ENCODE peak calls at places on chromosome 5, in nine cellular contexts. E, H, S, F, M, A, W, K and Z are unnamed samples.
A peak's percentile ranks its signal among the peaks of the same experiment; 100 is the strongest.

GRCh38 chr5:102670224-102670836 is 84.8 kb upstream of the PAM start:
- DNase-seq in S (no peak), M (no peak), W (no peak), K (peak; percentile 6), A (no peak), E (peak; percentile 71), H (no peak), F (no peak), Z (no peak)

GRCh38 chr5:78543292-78543691 is 105.3 kb downstream of the LHFPL2 start:
- DNase-seq in S (no peak), K (no peak), F (no peak), W (no peak), A (no peak), H (no peak), M (no peak), E (no peak), Z (no peak)

GRCh38 chr5:42720242-42720641 is 36.4 kb upstream of the CCDC152 start:
- DNase-seq in W (no peak), M (no peak), E (no peak), K (no peak), H (no peak), S (no peak), A (no peak), F (no peak), Z (no peak)

GRCh38 chr5:78597068-78597857 is 51.3 kb downstream of the LHFPL2 start:
- DNase-seq in M (no peak), A (no peak), S (peak; percentile 97), H (no peak), F (no peak), W (no peak), E (no peak), K (no peak), Z (no peak)

GRCh38 chr5:141369994-141370848 is at the start of gene PCDHGB3:
- DNase-seq in M (no peak), H (no peak), W (no peak), S (peak; percentile 74), K (no peak), E (peak; percentile 95), F (no peak), A (peak; percentile 36), Z (no peak)

GRCh38 chr5:108003178-108003577 is 332.4 kb upstream of the EFNA5 start:
- DNase-seq in A (no peak), M (no peak), H (no peak), E (no peak), S (peak; percentile 61), K (no peak), F (no peak), W (no peak), Z (no peak)

GRCh38 chr5:149256451-149256850 is 15.2 kb upstream of the AFAP1L1 start:
- DNase-seq in F (no peak), E (no peak), S (peak; percentile 61), A (no peak), W (no peak), M (no peak), K (no peak), H (no peak), Z (no peak)

GRCh38 chr5:58794875-58795274 is 212.0 kb downstream of the RAB3C start:
- DNase-seq in W (no peak), E (no peak), K (no peak), S (no peak), A (no peak), F (no peak), H (no peak), M (no peak), Z (no peak)

GRCh38 chr5:83025690-83026472 is 51.3 kb downstream of the TMEM167A start:
- DNase-seq in W (no peak), F (no peak), H (no peak), E (no peak), A (no peak), M (no peak), S (peak; percentile 12), K (no peak), Z (no peak)

GRCh38 chr5:132224721-132225120 is 2.9 kb downstream of the P4HA2 start:
- DNase-seq in M (peak; percentile 69), K (peak; percentile 2), F (no peak), S (peak; percentile 48), E (no peak), W (no peak), A (no peak), H (no peak), Z (no peak)

GRCh38 chr5:132226516-132227234 is 978 bp downstream of the P4HA2 start:
- DNase-seq in F (no peak), M (peak; percentile 45), K (peak; percentile 25), A (no peak), W (no peak), S (peak; percentile 25), E (no peak), H (no peak), Z (peak; percentile 25)

GRCh38 chr5:132223861-132224260 is 3.8 kb downstream of the P4HA2 start:
- DNase-seq in K (no peak), A (no peak), E (no peak), S (no peak), M (no peak), W (no peak), H (no peak), F (no peak), Z (no peak)

GRCh38 chr5:132227235-132227484 is 493 bp downstream of the P4HA2 start:
- DNase-seq in M (no peak), F (no peak), E (no peak), W (no peak), H (no peak), S (no peak), A (no peak), K (no peak), Z (no peak)

DNA sequence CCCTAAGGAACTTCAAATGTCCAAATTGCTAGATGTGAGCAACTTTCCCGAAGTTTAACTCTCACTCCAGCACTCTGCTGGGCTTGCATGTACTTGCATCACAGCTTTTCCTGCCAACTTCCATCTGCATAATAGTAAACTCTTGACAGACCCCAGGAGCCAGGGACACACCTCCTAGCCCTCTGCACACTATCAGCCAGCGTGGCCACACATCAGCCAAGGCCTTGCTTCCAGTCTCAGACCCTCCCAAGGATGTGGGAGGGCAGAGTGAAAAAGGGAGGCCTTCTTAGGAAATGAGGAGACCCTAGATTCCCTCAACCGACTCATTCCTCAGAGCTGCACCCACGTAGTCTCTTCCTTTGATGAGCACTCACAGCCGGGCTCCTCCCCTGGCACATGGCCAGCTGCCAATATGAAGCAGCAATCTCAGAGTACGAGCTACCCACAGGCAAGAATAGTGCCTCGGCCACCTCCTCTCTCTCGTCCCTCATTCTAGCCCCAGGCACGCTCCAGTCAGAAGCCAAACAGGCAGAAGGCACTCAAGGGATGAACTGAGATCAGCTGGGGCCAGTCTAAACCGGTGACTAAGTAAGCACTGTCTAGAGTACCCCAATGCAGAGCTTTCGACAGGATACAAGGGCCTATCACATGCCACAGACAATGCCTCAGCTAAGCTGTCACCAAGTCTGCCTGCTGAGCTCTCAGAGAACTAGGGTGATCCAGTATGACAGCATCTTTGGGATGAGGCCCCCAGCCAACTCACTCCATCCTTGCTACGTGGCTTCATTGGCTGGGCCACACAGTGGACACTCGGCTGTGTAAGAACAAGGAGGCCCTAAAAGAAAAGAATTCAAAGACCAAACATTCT is 2.3 kb downstream of the P4HA2 start:
- DNase-seq in W (no peak), S (peak; percentile 79), E (no peak), M (peak; percentile 54), A (peak; percentile 32), H (no peak), F (peak; percentile 66), K (peak; percentile 47), Z (peak; percentile 60)
- H3K27ac ChIP-seq in W (no peak overlapping the region), S (peak overlapping the region; percentile 54), E (no peak overlapping the region), M (peak overlapping the region; percentile 28), A (no peak overlapping the region), H (no peak overlapping the region), F (peak overlapping the region; percentile 73), K (peak overlapping the region; percentile 93), Z (peak overlapping the region; percentile 16)

DNA sequence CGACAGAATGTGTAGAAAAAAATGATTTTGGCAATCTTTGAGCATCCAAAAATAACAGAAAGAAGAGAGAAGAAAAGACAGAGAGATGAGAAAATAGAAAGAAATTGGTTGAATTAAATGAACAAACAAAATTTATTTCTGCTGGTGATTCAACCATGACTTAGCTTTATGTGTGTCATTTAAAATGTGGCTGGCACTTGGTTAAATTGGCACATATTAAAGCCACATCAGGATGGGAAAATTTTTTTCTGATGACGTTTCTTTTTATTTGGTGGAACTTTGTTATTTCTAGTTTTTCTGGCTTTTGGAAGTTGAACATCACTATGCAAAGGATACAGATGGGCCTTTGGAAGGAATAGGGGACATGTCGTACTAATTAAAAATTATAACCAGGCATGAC is 35.7 kb upstream of the NREP start:
- DNase-seq in W (no peak), K (no peak), S (peak; percentile 29), H (no peak), F (no peak), A (no peak), E (no peak), M (no peak), Z (no peak)
- H3K27ac ChIP-seq in W (no peak overlapping the region), K (no peak overlapping the region), S (no peak overlapping the region), H (no peak overlapping the region), F (no peak overlapping the region), A (no peak overlapping the region), E (no peak overlapping the region), M (no peak overlapping the region), Z (no peak overlapping the region)

GRCh38 chr5:55620009-55620770 is 85.4 kb upstream of the PLPP1 start:
- DNase-seq in A (no peak), W (no peak), F (no peak), H (no peak), E (no peak), K (no peak), M (no peak), S (no peak), Z (no peak)

GRCh38 chr5:55623789-55624188 is 88.3 kb downstream of the SLC38A9 start:
- DNase-seq in S (no peak), W (no peak), M (no peak), K (no peak), F (no peak), H (no peak), A (no peak), E (no peak), Z (no peak)

GRCh38 chr5:55620781-55621180 is 86.0 kb upstream of the PLPP1 start:
- DNase-seq in A (no peak), S (no peak), K (no peak), W (no peak), E (no peak), H (no peak), M (no peak), F (no peak), Z (no peak)

GRCh38 chr5:55622460-55622859 is 87.7 kb upstream of the PLPP1 start:
- DNase-seq in K (no peak), F (no peak), S (peak; percentile 22), H (no peak), M (no peak), W (no peak), A (no peak), E (no peak), Z (no peak)

GRCh38 chr5:55621218-55621617 is 86.5 kb upstream of the PLPP1 start:
- DNase-seq in A (no peak), K (no peak), S (peak; percentile 71), F (no peak), E (no peak), W (no peak), H (no peak), M (no peak), Z (no peak)
- H3K27ac ChIP-seq in A (no peak overlapping the region), K (no peak overlapping the region), S (peak overlapping the region; percentile 88), F (no peak overlapping the region), E (no peak overlapping the region), W (no peak overlapping the region), H (peak overlapping the region; percentile 88), M (peak overlapping the region; percentile 48), Z (peak overlapping the region; percentile 65)

DNA sequence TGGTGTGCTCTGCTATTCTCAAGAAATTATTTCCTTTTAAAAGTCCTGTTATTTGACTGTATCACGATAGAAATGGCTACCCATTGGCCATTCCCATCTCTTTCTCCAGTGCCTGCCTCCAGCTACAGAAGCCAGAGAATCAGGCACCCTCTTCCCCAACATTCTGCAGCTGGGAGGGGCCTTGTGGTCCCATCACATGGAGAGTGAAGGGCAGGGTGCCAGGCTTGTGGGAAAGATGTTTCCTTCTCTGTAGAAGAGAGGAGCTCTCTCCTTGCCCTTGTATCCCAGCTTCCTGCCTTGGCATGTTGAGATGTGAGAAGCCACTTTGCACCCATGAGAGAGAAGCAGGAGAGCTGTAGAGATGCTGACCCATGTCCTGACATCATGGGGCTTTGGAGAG is 465.0 kb downstream of the MTRR start:
- DNase-seq in A (no peak), F (no peak), H (no peak), W (no peak), K (no peak), M (no peak), E (no peak), S (no peak), Z (no peak)
- H3K27ac ChIP-seq in A (no peak overlapping the region), F (no peak overlapping the region), H (no peak overlapping the region), W (no peak overlapping the region), K (no peak overlapping the region), M (no peak overlapping the region), E (no peak overlapping the region), S (no peak overlapping the region), Z (no peak overlapping the region)